ENCODE peak calls at places on chromosomes 2 and 18, in seven cellular contexts. One of them, this sample, is unnamed.

GRCh38 chr18:64052772-64053171 is 82.9 kb downstream of the SERPINB8 start:
- DNase-seq in adrenal gland: no peak
- DNase-seq in AG10803: no peak
- DNase-seq in PC-3: no peak
- DNase-seq in cardiac fibroblast: no peak
- DNase-seq in uterus: no peak
- DNase-seq in IMR-90: no peak
- DNase-seq in this sample: no peak

GRCh38 chr18:23541349-23542093 is 38.2 kb downstream of the RMC1 start:
- DNase-seq in adrenal gland: no peak
- DNase-seq in AG10803: no peak
- DNase-seq in IMR-90: no peak
- DNase-seq in uterus: no peak
- DNase-seq in PC-3: no peak
- DNase-seq in cardiac fibroblast: no peak
- DNase-seq in this sample: no peak

GRCh38 chr2:234677758-234678538 is 181.1 kb upstream of the ARL4C start:
- DNase-seq in adrenal gland: no peak
- DNase-seq in PC-3: peak
- DNase-seq in uterus: no peak
- DNase-seq in AG10803: peak
- DNase-seq in cardiac fibroblast: peak
- DNase-seq in IMR-90: peak
- DNase-seq in this sample: peak

GRCh38 chr2:227884511-227884947 is 13.1 kb downstream of the DAW1 start:
- DNase-seq in PC-3: peak
- DNase-seq in uterus: no peak
- DNase-seq in cardiac fibroblast: peak
- DNase-seq in IMR-90: peak
- DNase-seq in adrenal gland: peak
- DNase-seq in AG10803: peak
- DNase-seq in this sample: peak

GRCh38 chr18:28013064-28013463 is 163.9 kb downstream of the CDH2 start:
- DNase-seq in adrenal gland: no peak
- DNase-seq in uterus: no peak
- DNase-seq in IMR-90: peak
- DNase-seq in PC-3: peak
- DNase-seq in AG10803: peak
- DNase-seq in cardiac fibroblast: peak
- DNase-seq in this sample: peak

GRCh38 chr2:8542381-8543064 is 139.3 kb upstream of the ID2 start:
- DNase-seq in AG10803: no peak
- DNase-seq in IMR-90: no peak
- DNase-seq in uterus: peak
- DNase-seq in cardiac fibroblast: no peak
- DNase-seq in PC-3: no peak
- DNase-seq in adrenal gland: no peak
- DNase-seq in this sample: no peak

GRCh38 chr2:136363921-136364320 is 246.0 kb upstream of the CXCR4 start:
- DNase-seq in PC-3: no peak
- DNase-seq in IMR-90: no peak
- DNase-seq in uterus: no peak
- DNase-seq in AG10803: no peak
- DNase-seq in cardiac fibroblast: no peak
- DNase-seq in adrenal gland: peak
- DNase-seq in this sample: no peak

GRCh38 chr2:82837588-82838304 is 1621.3 kb downstream of the SUCLG1 start:
- DNase-seq in uterus: no peak
- DNase-seq in AG10803: peak
- DNase-seq in PC-3: peak
- DNase-seq in adrenal gland: no peak
- DNase-seq in cardiac fibroblast: peak
- DNase-seq in IMR-90: peak
- DNase-seq in this sample: peak

GRCh38 chr2:241739651-241740050 is 5.2 kb downstream of the D2HGDH start:
- DNase-seq in cardiac fibroblast: peak
- DNase-seq in IMR-90: peak
- DNase-seq in uterus: no peak
- DNase-seq in adrenal gland: no peak
- DNase-seq in PC-3: peak
- DNase-seq in AG10803: peak
- DNase-seq in this sample: no peak

GRCh38 chr2:27249077-27249890 is 13.6 kb downstream of the SLC30A3 start:
- DNase-seq in IMR-90: no peak
- DNase-seq in PC-3: peak
- DNase-seq in AG10803: no peak
- DNase-seq in adrenal gland: no peak
- DNase-seq in uterus: no peak
- DNase-seq in cardiac fibroblast: peak
- DNase-seq in this sample: peak

GRCh38 chr2:215811409-215812355 is 201.7 kb downstream of the MREG start:
- DNase-seq in uterus: no peak
- DNase-seq in IMR-90: no peak
- DNase-seq in adrenal gland: no peak
- DNase-seq in cardiac fibroblast: no peak
- DNase-seq in PC-3: no peak
- DNase-seq in AG10803: no peak
- DNase-seq in this sample: no peak

GRCh38 chr18:55489742-55490055 is 98.3 kb downstream of the TCF4 start:
- DNase-seq in uterus: no peak
- DNase-seq in AG10803: peak
- DNase-seq in adrenal gland: no peak
- DNase-seq in cardiac fibroblast: peak
- DNase-seq in PC-3: no peak
- DNase-seq in IMR-90: peak
- DNase-seq in this sample: no peak

GRCh38 chr2:39837856-39838453 is 58.9 kb upstream of the THUMPD2 start:
- DNase-seq in IMR-90: peak
- DNase-seq in adrenal gland: peak
- DNase-seq in cardiac fibroblast: peak
- DNase-seq in uterus: no peak
- DNase-seq in AG10803: peak
- DNase-seq in PC-3: peak
- DNase-seq in this sample: peak

GRCh38 chr2:236969075-236969474 is 116.6 kb upstream of the COPS8 start:
- DNase-seq in cardiac fibroblast: no peak
- DNase-seq in AG10803: no peak
- DNase-seq in PC-3: no peak
- DNase-seq in IMR-90: no peak
- DNase-seq in uterus: no peak
- DNase-seq in adrenal gland: no peak
- DNase-seq in this sample: no peak

GRCh38 chr2:209422191-209422754 is 1.6 kb upstream of the MAP2 start:
- DNase-seq in uterus: no peak
- DNase-seq in adrenal gland: no peak
- DNase-seq in IMR-90: no peak
- DNase-seq in cardiac fibroblast: no peak
- DNase-seq in PC-3: no peak
- DNase-seq in AG10803: no peak
- DNase-seq in this sample: no peak

GRCh38 chr2:15242936-15243461 is 318.1 kb downstream of the NBAS start:
- DNase-seq in cardiac fibroblast: no peak
- DNase-seq in AG10803: peak
- DNase-seq in PC-3: no peak
- DNase-seq in IMR-90: no peak
- DNase-seq in adrenal gland: no peak
- DNase-seq in uterus: no peak
- DNase-seq in this sample: no peak

GRCh38 chr2:234368861-234369261 is 128.0 kb downstream of the ARL4C start:
- DNase-seq in IMR-90: peak
- DNase-seq in cardiac fibroblast: peak
- DNase-seq in adrenal gland: no peak
- DNase-seq in AG10803: peak
- DNase-seq in uterus: no peak
- DNase-seq in PC-3: peak
- DNase-seq in this sample: peak

GRCh38 chr2:175309799-175310198 is 128.3 kb upstream of the ATP5MC3 start:
- DNase-seq in IMR-90: peak
- DNase-seq in cardiac fibroblast: peak
- DNase-seq in AG10803: peak
- DNase-seq in PC-3: peak
- DNase-seq in uterus: no peak
- DNase-seq in adrenal gland: peak
- DNase-seq in this sample: peak

GRCh38 chr2:201129044-201129505 is 13.1 kb downstream of the CFLAR start:
- DNase-seq in adrenal gland: peak
- DNase-seq in uterus: no peak
- DNase-seq in IMR-90: peak
- DNase-seq in PC-3: peak
- DNase-seq in AG10803: peak
- DNase-seq in cardiac fibroblast: peak
- DNase-seq in this sample: peak

GRCh38 chr18:34760444-34760843 is 50.3 kb downstream of the DTNA start:
- DNase-seq in IMR-90: no peak
- DNase-seq in adrenal gland: no peak
- DNase-seq in AG10803: no peak
- DNase-seq in uterus: no peak
- DNase-seq in PC-3: no peak
- DNase-seq in cardiac fibroblast: no peak
- DNase-seq in this sample: no peak

GRCh38 chr18:34758378-34758948 is 48.4 kb downstream of the DTNA start:
- DNase-seq in PC-3: no peak
- DNase-seq in uterus: no peak
- DNase-seq in adrenal gland: no peak
- DNase-seq in IMR-90: no peak
- DNase-seq in AG10803: no peak
- DNase-seq in cardiac fibroblast: no peak
- DNase-seq in this sample: no peak

GRCh38 chr18:34767601-34768027 is 57.5 kb downstream of the DTNA start:
- DNase-seq in PC-3: peak
- DNase-seq in AG10803: peak
- DNase-seq in IMR-90: peak
- DNase-seq in adrenal gland: no peak
- DNase-seq in cardiac fibroblast: peak
- DNase-seq in uterus: no peak
- DNase-seq in this sample: peak

GRCh38 chr18:34764451-34764850 is 54.4 kb downstream of the DTNA start:
- DNase-seq in adrenal gland: no peak
- DNase-seq in AG10803: no peak
- DNase-seq in PC-3: no peak
- DNase-seq in uterus: no peak
- DNase-seq in cardiac fibroblast: no peak
- DNase-seq in IMR-90: no peak
- DNase-seq in this sample: no peak
- TF ChIP-seq CTCF in adrenal gland: no peak
- TF ChIP-seq CTCF in AG10803: no peak
- TF ChIP-seq CTCF in PC-3: no peak
- TF ChIP-seq CTCF in uterus: no peak
- TF ChIP-seq CTCF in cardiac fibroblast: no peak
- TF ChIP-seq CTCF in IMR-90: no peak
- TF ChIP-seq CTCF in this sample: no peak

DNA sequence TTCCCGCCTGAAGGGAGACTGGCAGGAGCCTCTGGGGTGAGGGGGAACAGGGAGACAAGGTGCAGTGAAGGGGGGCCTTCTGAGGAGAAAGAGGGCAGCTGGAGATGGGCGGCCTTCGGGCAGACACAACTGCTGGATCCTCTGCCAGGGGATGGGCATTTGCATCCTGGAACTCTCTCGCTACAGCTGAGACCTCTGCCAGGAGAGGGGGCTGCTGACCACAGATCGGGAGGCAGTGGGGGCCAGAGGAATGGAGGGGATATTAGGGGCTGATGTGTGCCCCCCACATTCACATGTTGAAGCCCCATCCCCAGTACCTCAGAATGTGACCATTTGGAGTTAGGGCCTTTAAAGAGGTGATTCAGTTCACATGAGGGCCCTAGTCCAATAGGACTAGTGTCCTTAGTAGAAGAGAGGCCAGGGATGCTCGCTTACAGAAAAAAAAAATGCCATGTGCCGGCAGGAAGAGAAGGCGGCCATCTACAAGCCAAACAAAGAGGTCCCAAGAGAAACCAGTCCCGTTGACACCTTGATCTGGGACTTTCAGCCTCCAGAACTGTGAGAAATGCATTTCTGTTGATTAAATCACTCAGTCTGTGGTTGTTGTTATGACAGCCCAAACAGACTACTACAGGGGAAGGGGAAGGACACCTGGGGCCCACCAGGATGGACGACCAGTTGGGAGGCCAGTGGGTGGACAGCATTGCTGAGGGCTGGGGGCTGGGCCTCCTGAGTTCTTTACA is 50.0 kb downstream of the TRABD2A start:
- DNase-seq in IMR-90: no peak
- DNase-seq in AG10803: no peak
- DNase-seq in uterus: no peak
- DNase-seq in PC-3: no peak
- DNase-seq in cardiac fibroblast: no peak
- DNase-seq in adrenal gland: no peak
- DNase-seq in this sample: no peak
- TF ChIP-seq CTCF in IMR-90: no peak
- TF ChIP-seq CTCF in AG10803: no peak
- TF ChIP-seq CTCF in uterus: no peak
- TF ChIP-seq CTCF in PC-3: no peak
- TF ChIP-seq CTCF in cardiac fibroblast: no peak
- TF ChIP-seq CTCF in adrenal gland: no peak
- TF ChIP-seq CTCF in this sample: no peak

DNA sequence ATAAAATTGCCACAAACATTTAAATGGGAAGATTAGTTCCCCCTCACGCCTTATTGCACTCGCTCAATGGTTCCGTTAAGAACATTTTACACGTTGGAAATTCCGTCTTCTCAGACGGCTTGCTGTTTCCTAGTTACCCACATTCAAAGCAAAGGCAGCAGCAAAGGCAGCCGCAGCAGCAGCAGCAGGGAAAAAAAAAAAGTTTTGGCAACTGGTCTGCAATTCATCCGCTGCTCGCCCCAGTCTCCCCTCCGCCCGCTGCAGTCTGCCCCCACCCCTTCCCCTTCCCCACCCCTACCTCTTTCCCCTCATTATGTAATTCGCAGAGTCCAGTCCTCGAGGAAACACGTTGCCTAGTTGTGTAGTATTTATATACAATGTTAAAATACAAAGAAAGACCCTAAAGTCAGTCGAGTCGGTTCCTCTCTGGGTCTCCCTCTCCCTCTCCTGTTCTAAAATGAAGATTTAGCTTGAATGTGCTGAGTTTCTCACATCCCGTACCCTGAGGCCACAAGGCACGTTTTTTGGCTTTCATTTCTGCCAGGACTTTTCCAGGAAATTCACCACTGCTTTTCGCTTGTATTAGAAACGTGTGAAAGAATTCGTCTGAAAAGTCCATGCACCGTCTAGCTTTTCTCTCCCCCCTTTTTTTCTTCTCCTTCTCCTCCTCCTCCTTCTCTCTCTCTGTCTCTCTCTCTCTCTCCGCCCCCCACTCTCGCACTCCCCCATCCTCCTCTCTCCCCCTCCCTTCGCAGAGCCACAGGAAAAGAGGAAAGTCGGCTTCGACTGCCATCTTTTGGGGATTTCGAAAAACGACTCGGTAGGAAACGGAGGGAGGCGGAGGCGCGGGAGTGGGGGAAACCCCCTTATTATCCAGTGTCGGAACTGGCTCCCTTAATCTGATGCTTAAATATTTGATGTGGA is 140.0 kb downstream of the MEIS1 start:
- DNase-seq in PC-3: peak
- DNase-seq in uterus: peak
- DNase-seq in adrenal gland: peak
- DNase-seq in AG10803: peak
- DNase-seq in IMR-90: peak
- DNase-seq in cardiac fibroblast: peak
- DNase-seq in this sample: peak
- TF ChIP-seq CTCF in PC-3: peak
- TF ChIP-seq CTCF in uterus: peak
- TF ChIP-seq CTCF in adrenal gland: peak
- TF ChIP-seq CTCF in AG10803: peak
- TF ChIP-seq CTCF in IMR-90: peak
- TF ChIP-seq CTCF in cardiac fibroblast: peak
- TF ChIP-seq CTCF in this sample: peak

GRCh38 chr2:59182249-59182648 is 941.1 kb upstream of the FANCL start:
- DNase-seq in AG10803: peak
- DNase-seq in PC-3: peak
- DNase-seq in cardiac fibroblast: no peak
- DNase-seq in IMR-90: peak
- DNase-seq in uterus: no peak
- DNase-seq in adrenal gland: no peak
- DNase-seq in this sample: peak
- TF ChIP-seq CTCF in AG10803: peak
- TF ChIP-seq CTCF in PC-3: peak
- TF ChIP-seq CTCF in cardiac fibroblast: no peak
- TF ChIP-seq CTCF in IMR-90: peak
- TF ChIP-seq CTCF in uterus: peak
- TF ChIP-seq CTCF in adrenal gland: no peak
- TF ChIP-seq CTCF in this sample: no peak